ENCODE peak calls at places on chromosomes 2 and 18, in five cellular contexts. A is H9, U is brain microvascular endothelial cell, I is fibroblast of lung, Y is Karpas-422. X is an unnamed sample.

GRCh38 chr2:43212216-43212828 is 14.1 kb downstream of the ZFP36L2 start:
- DNase-seq in A (no peak), U (no peak), I (no peak), Y (no peak), X (no peak)

GRCh38 chr2:129910446-129911362 is 68.8 kb upstream of the RAB6C start:
- DNase-seq in A (peak), U (no peak), I (no peak), Y (no peak), X (no peak)

GRCh38 chr18:79614211-79615028 is 65.2 kb upstream of the CTDP1 start:
- DNase-seq in A (no peak), U (no peak), I (no peak), Y (no peak), X (no peak)

GRCh38 chr2:64133828-64134227 is 10.4 kb downstream of the PELI1 start:
- DNase-seq in A (no peak), U (peak), I (peak), Y (no peak), X (peak)

GRCh38 chr2:51996569-51996917 is 964.6 kb upstream of the NRXN1 start:
- DNase-seq in A (no peak), U (no peak), I (no peak), Y (no peak), X (no peak)

GRCh38 chr2:117091026-117091425 is 723.5 kb upstream of the DDX18 start:
- DNase-seq in A (no peak), U (no peak), I (no peak), Y (no peak), X (no peak)

GRCh38 chr18:80247403-80247916 is at the start of gene PARD6G:
- DNase-seq in A (peak), U (peak), I (peak), Y (no peak), X (peak)

GRCh38 chr2:188181035-188181434 is 110.6 kb upstream of the GULP1 start:
- DNase-seq in A (no peak), U (no peak), I (peak), Y (no peak), X (no peak)

GRCh38 chr2:137912358-137912757 is 51.9 kb upstream of the HNMT start:
- DNase-seq in A (no peak), U (no peak), I (no peak), Y (no peak), X (no peak)

GRCh38 chr2:17124575-17125318 is 393.5 kb downstream of the RAD51AP2 start:
- DNase-seq in A (no peak), U (no peak), I (no peak), Y (no peak), X (no peak)

GRCh38 chr18:111292-112014 is 46.9 kb upstream of the USP14 start:
- DNase-seq in A (peak), U (no peak), I (peak), Y (peak), X (no peak)

GRCh38 chr2:151329998-151330397 is 27.4 kb upstream of the TNFAIP6 start:
- DNase-seq in A (no peak), U (no peak), I (no peak), Y (no peak), X (no peak)

GRCh38 chr2:193124820-193125219 is 930.1 kb upstream of the TMEFF2 start:
- DNase-seq in A (no peak), U (no peak), I (no peak), Y (no peak), X (no peak)

GRCh38 chr2:181754136-181754535 is 73.8 kb upstream of the NEUROD1 start:
- DNase-seq in A (no peak), U (no peak), I (no peak), Y (no peak), X (no peak)

GRCh38 chr2:238926761-238927611 is 79.1 kb downstream of the TWIST2 start:
- DNase-seq in A (no peak), U (no peak), I (no peak), Y (no peak), X (no peak)

GRCh38 chr2:240918258-240919091 is 12.3 kb downstream of the CROCC2 start:
- DNase-seq in A (peak), U (no peak), I (no peak), Y (no peak), X (no peak)

GRCh38 chr2:62577994-62578836 is 72.2 kb upstream of the TMEM17 start:
- DNase-seq in A (no peak), U (peak), I (peak), Y (no peak), X (no peak)

GRCh38 chr2:8089596-8089995 is 592.3 kb upstream of the ID2 start:
- DNase-seq in A (no peak), U (peak), I (peak), Y (no peak), X (no peak)

GRCh38 chr18:58087928-58088722 is 44.1 kb downstream of the NEDD4L start:
- DNase-seq in A (peak), U (no peak), I (peak), Y (no peak), X (no peak)

GRCh38 chr2:18750662-18751554 is 161.5 kb upstream of the NT5C1B start:
- DNase-seq in A (no peak), U (no peak), I (no peak), Y (no peak), X (no peak)

GRCh38 chr18:7157760-7158159 is 40.2 kb upstream of the LAMA1 start:
- DNase-seq in A (no peak), U (no peak), I (no peak), Y (no peak), X (no peak)

GRCh38 chr2:27451095-27451494 is 8.9 kb downstream of the KRTCAP3 start:
- DNase-seq in A (no peak), U (no peak), I (no peak), Y (no peak), X (no peak)

GRCh38 chr2:45812039-45812500 is 160.6 kb downstream of the PRKCE start:
- DNase-seq in A (no peak), U (peak), I (peak), Y (peak), X (no peak)

GRCh38 chr2:183024701-183025100 is 13.6 kb downstream of the NCKAP1 start:
- DNase-seq in A (no peak), U (no peak), I (peak), Y (no peak), X (no peak)

GRCh38 chr2:135047295-135047694 is at the start of gene MAP3K19:
- DNase-seq in A (no peak), U (no peak), I (no peak), Y (no peak), X (no peak)

GRCh38 chr2:125313806-125314205 is 1288.7 kb downstream of the CNTNAP5 start:
- DNase-seq in A (peak), U (no peak), I (no peak), Y (no peak), X (no peak)

GRCh38 chr2:184646177-184646576 is 47.8 kb downstream of the ZNF804A start:
- DNase-seq in A (no peak), U (peak), I (peak), Y (peak), X (no peak)

GRCh38 chr2:107376910-107377309 is 449.8 kb upstream of the RGPD4 start:
- DNase-seq in A (no peak), U (no peak), I (no peak), Y (no peak), X (no peak)

GRCh38 chr18:55839350-55839749 is 251.4 kb upstream of the TCF4 start:
- DNase-seq in A (no peak), U (peak), I (peak), Y (no peak), X (no peak)

GRCh38 chr2:37645363-37645762 is 26.1 kb downstream of the CDC42EP3 start:
- DNase-seq in A (no peak), U (no peak), I (peak), Y (no peak), X (no peak)

GRCh38 chr18:26482567-26482966 is 65.8 kb downstream of the KCTD1 start:
- DNase-seq in A (peak), U (no peak), I (no peak), Y (no peak), X (no peak)

GRCh38 chr2:48357351-48357750 is 172.6 kb upstream of the STON1 start:
- DNase-seq in A (no peak), U (no peak), I (no peak), Y (no peak), X (no peak)

GRCh38 chr18:13448028-13448795 is 229.7 kb downstream of the LDLRAD4 start:
- DNase-seq in A (peak), U (no peak), I (no peak), Y (no peak), X (no peak)

GRCh38 chr2:121307048-121307447 is 22.0 kb upstream of the TFCP2L1 start:
- DNase-seq in A (no peak), U (no peak), I (no peak), Y (no peak), X (no peak)

GRCh38 chr2:27379840-27380625 is 501 bp downstream of the ZNF513 start:
- DNase-seq in A (peak), U (no peak), I (peak), Y (no peak), X (no peak)

GRCh38 chr18:78986018-78986481 is 6.4 kb downstream of the SALL3 start:
- DNase-seq in A (no peak), U (no peak), I (no peak), Y (no peak), X (no peak)

DNA sequence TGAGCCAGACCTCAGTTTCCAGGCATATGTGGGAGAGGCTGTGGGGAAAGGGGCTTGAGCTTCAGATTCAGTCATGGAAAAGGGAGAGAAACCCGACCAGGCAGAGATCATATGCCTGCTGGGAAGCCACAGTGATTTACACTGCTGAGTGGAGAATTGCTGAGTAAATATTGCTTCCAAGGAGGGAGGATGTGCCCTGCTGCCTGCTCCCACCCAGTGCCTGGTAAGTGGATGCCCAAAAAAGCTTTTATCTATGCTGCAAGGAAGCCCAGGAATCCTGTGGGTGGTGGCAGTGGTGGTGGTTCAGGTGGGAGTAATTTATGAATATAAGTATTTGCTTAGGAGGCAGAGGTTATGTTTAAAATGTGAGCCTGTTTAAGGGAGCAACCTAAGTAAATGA is 39.5 kb downstream of the INO80C start:
- DNase-seq in A (no peak), U (no peak), I (no peak), Y (no peak), X (no peak)
- H3K27ac ChIP-seq in A (no peak), U (peak), I (no peak), Y (peak), X (no peak)

DNA sequence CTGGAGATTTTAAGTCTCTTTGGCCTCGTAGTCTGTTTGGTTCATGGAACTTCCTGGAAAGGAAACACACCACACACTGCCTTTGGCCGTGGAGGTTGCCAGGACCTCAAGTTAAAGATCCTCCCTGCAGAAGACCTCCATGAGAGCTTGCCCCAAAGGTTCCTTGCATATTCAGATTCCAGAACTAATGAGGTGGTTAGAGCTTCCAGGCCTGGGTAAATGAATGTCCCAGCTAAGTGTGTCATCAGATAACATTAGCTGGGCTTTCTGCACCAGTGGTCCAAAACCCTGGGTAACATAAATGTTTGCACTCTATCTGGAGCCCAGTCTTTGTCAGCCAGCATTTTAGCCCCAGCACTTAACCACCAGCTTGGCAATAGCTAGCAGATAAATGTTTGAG is 122.1 kb upstream of the EML6 start:
- DNase-seq in A (no peak), U (no peak), I (no peak), Y (no peak), X (no peak)
- H3K27ac ChIP-seq in A (no peak), U (peak), I (no peak), Y (no peak), X (no peak)

GRCh38 chr2:105437708-105438103 is 38.9 kb upstream of the FHL2 start:
- DNase-seq in A (no peak), U (peak), I (peak), Y (no peak), X (no peak)
- H3K27ac ChIP-seq in A (no peak), U (peak), I (peak), Y (no peak), X (no peak)

GRCh38 chr2:233226511-233227031 is 24.9 kb upstream of the ATG16L1 start:
- DNase-seq in A (no peak), U (no peak), I (no peak), Y (no peak), X (no peak)

GRCh38 chr2:233217892-233218377 is 33.5 kb upstream of the ATG16L1 start:
- DNase-seq in A (no peak), U (no peak), I (no peak), Y (no peak), X (no peak)

GRCh38 chr2:233225230-233226068 is 26.0 kb upstream of the ATG16L1 start:
- DNase-seq in A (no peak), U (no peak), I (no peak), Y (no peak), X (no peak)

GRCh38 chr2:233223059-233223894 is 28.2 kb upstream of the ATG16L1 start:
- DNase-seq in A (no peak), U (no peak), I (no peak), Y (peak), X (no peak)

DNA sequence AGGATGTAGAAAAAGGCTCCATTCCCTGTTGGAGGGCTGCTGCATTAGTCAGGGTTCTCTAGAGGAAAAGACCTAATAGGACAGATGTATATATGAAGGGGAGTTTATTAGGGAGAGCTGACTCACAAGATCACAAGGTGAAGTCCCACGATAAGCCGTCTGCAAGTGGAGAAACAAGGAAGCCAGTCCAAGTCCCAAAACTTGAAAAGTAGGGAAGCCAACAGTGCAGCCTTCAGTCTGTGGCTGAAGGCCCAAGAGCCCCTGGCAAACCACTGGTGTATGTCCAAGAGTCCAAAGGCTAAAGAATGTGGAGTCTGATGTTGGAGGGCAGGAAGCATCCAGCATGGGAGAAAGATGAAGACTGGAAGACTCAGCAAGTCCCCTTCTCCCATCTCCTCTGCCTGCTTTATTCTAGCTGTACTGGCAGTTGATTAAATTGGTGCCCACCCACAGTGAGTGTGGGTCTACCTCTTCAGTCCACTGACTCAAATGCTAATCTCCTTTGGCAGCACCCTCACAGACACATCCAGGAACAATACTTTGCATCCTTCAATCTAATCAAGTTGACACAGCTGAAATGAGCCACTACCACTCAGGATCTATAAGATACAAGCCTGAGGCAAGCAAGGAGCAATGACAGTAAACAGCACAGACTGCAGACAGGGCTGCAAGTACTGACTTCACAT is 30.0 kb upstream of the ATG16L1 start:
- DNase-seq in A (no peak), U (no peak), I (no peak), Y (no peak), X (no peak)
- H3K27ac ChIP-seq in A (no peak), U (no peak), I (no peak), Y (no peak), X (no peak)

DNA sequence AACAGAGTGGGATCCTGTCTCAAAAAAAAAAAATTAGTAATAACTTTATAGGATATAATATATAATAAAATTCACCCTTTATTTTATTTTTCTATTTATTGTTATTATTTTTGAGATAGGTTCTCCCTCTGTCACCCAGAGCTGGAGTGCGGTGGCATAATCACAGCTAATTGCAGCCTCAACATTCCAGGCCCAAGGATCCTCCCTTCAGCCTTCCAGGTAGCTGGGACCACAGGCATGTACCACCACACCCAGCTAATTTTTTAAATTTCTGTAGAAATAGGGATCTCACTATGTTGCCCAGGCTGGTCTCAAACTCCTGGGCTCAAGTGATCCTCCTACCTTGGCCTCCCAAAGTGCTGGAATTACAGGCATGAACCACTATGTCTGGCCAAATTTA is 958 bp downstream of the C2orf92 start:
- DNase-seq in A (no peak), U (no peak), I (no peak), Y (no peak), X (no peak)
- H3K27ac ChIP-seq in A (no peak), U (no peak), I (no peak), Y (no peak), X (no peak)

GRCh38 chr2:65434592-65435241 is 2.3 kb upstream of the SPRED2 start:
- DNase-seq in A (no peak), U (no peak), I (no peak), Y (no peak), X (no peak)
- H3K27ac ChIP-seq in A (no peak), U (no peak), I (no peak), Y (no peak), X (no peak)